ENCODE peak calls at places on chromosomes 6 and 20, in five cellular contexts. M is caudate nucleus, H is Ammon's horn, P is fibroblast of pulmonary artery, Z is NCI-H1436. V is an unnamed sample.
A peak's percentile ranks its signal among the peaks of the same experiment; 100 is the strongest.

GRCh38 chr6:100209323-100210137 is 215.5 kb upstream of the MCHR2 start:
- DNase-seq in Z (no peak), P (no peak), M (no peak), H (no peak), V (peak; percentile 38)

GRCh38 chr6:119209452-119210205 is 131.2 kb upstream of the FAM184A start:
- DNase-seq in Z (no peak), M (no peak), P (peak; percentile 6), H (no peak), V (peak; percentile 72)

GRCh38 chr6:44006123-44006871 is 121.0 kb downstream of the MRPL14 start:
- DNase-seq in P (no peak), H (no peak), Z (no peak), M (no peak), V (peak; percentile 38)

GRCh38 chr6:1585669-1586049 is 24.1 kb upstream of the FOXC1 start:
- DNase-seq in M (no peak), P (no peak), H (no peak), Z (no peak), V (no peak)

GRCh38 chr6:157240059-157240959 is 83.0 kb downstream of the TMEM242 start:
- DNase-seq in P (peak; percentile 33), M (no peak), Z (peak; percentile 51), H (peak; percentile 41), V (peak; percentile 82)

GRCh38 chr6:128069180-128069579 is 168.3 kb upstream of the THEMIS start:
- DNase-seq in M (no peak), P (peak; percentile 64), H (no peak), Z (no peak), V (peak; percentile 74)

GRCh38 chr20:43926691-43927090 is 12.0 kb downstream of the TOX2 start:
- DNase-seq in P (no peak), M (no peak), Z (no peak), H (peak; percentile 42), V (no peak)

GRCh38 chr20:56429496-56429895 is 17.4 kb downstream of the CASS4 start:
- DNase-seq in M (no peak), P (peak; percentile 65), H (no peak), Z (no peak), V (peak; percentile 73)

GRCh38 chr6:49384913-49385312 is 78.1 kb downstream of the MMUT start:
- DNase-seq in H (no peak), P (peak; percentile 40), M (no peak), Z (no peak), V (peak; percentile 8)

GRCh38 chr20:31717478-31717946 is 5.2 kb downstream of the BCL2L1 start:
- DNase-seq in M (no peak), Z (no peak), P (no peak), H (no peak), V (no peak)

GRCh38 chr6:37283786-37284185 is 25.8 kb upstream of the TMEM217 start:
- DNase-seq in P (peak; percentile 7), H (peak; percentile 80), M (no peak), Z (no peak), V (no peak)

GRCh38 chr6:132715204-132715603 is 1.3 kb upstream of the VNN1 start:
- DNase-seq in P (peak; percentile 91), M (peak; percentile 13), Z (no peak), H (peak; percentile 83), V (peak; percentile 71)

GRCh38 chr6:166360243-166361079 is 18.1 kb upstream of the SFT2D1 start:
- DNase-seq in P (no peak), Z (no peak), H (no peak), M (no peak), V (peak; percentile 58)

GRCh38 chr20:36779656-36780025 is 6.1 kb upstream of the DSN1 start:
- DNase-seq in P (no peak), Z (no peak), H (no peak), M (no peak), V (no peak)

GRCh38 chr6:8337147-8337546 is 98.2 kb downstream of the SLC35B3 start:
- DNase-seq in Z (no peak), M (no peak), P (no peak), H (no peak), V (no peak)

GRCh38 chr6:18226451-18226850 is 37.9 kb downstream of the DEK start:
- DNase-seq in Z (no peak), M (no peak), P (peak; percentile 7), H (no peak), V (peak; percentile 47)

GRCh38 chr20:41139227-41140093 is 2.1 kb downstream of the PLCG1 start:
- DNase-seq in Z (no peak), P (no peak), M (no peak), H (peak; percentile 55), V (no peak)

GRCh38 chr6:138601128-138601527 is 101.8 kb upstream of the NHSL1 start:
- DNase-seq in M (no peak), P (peak; percentile 49), H (no peak), Z (no peak), V (peak; percentile 86)

GRCh38 chr20:39660965-39661364 is 698.8 kb downstream of the DHX35 start:
- DNase-seq in H (no peak), M (no peak), Z (no peak), P (no peak), V (no peak)

GRCh38 chr20:50668798-50669197 is 22.5 kb downstream of the RIPOR3 start:
- DNase-seq in M (no peak), Z (no peak), P (no peak), H (no peak), V (no peak)

GRCh38 chr6:108648186-108648585 is 87.5 kb downstream of the FOXO3 start:
- DNase-seq in M (no peak), H (no peak), Z (no peak), P (no peak), V (peak; percentile 79)

GRCh38 chr6:148793721-148794120 is 46.9 kb downstream of the UST start:
- DNase-seq in H (no peak), M (no peak), Z (no peak), P (no peak), V (peak; percentile 28)

GRCh38 chr20:49045440-49046086 is 549 bp upstream of the CSE1L start:
- DNase-seq in Z (no peak), H (peak; percentile 62), M (peak; percentile 17), P (no peak), V (peak; percentile 13)

GRCh38 chr6:36028088-36028886 is 679 bp downstream of the MAPK14 start:
- DNase-seq in M (no peak), Z (no peak), H (peak; percentile 30), P (no peak), V (peak; percentile 12)

GRCh38 chr6:136737343-136738177 is 54.7 kb downstream of the MAP3K5 start:
- DNase-seq in H (no peak), M (no peak), Z (no peak), P (peak; percentile 94), V (peak; percentile 68)

GRCh38 chr6:38279423-38279822 is 360.3 kb downstream of the BTBD9 start:
- DNase-seq in P (no peak), M (no peak), Z (no peak), H (peak; percentile 75), V (no peak)